ENCODE peak calls at places on chromosomes 13 and 19, in four cellular contexts. L is glutamatergic neuron, Q is GM18507, W is ovary. V is an unnamed sample.

GRCh38 chr13:106523566-106523965 is 11.9 kb downstream of the EFNB2 start:
- DNase-seq in W (no peak), Q (no peak), L (no peak), V (no peak)

GRCh38 chr13:97921146-97921776 is 32.2 kb upstream of the IPO5 start:
- DNase-seq in Q (no peak), L (no peak), W (no peak), V (no peak)

GRCh38 chr13:111537843-111538499 is 217.5 kb downstream of the TEX29 start:
- DNase-seq in L (no peak), Q (no peak), W (no peak), V (no peak)

GRCh38 chr19:46009530-46010510 is 13.0 kb downstream of the PGLYRP1 start:
- DNase-seq in Q (no peak), L (peak), W (peak), V (no peak)

GRCh38 chr13:46352810-46353209 is 34.2 kb downstream of the RUBCNL start:
- DNase-seq in Q (no peak), W (no peak), L (no peak), V (no peak)

GRCh38 chr13:108595416-108596257 is 33.8 kb upstream of the MYO16 start:
- DNase-seq in Q (no peak), L (no peak), W (no peak), V (no peak)

GRCh38 chr19:41945135-41945766 is 13.9 kb downstream of the RABAC1 start:
- DNase-seq in W (no peak), Q (peak), L (no peak), V (peak)

GRCh38 chr19:5354403-5354802 is 13.8 kb upstream of the PTPRS start:
- DNase-seq in L (peak), Q (no peak), W (no peak), V (no peak)

GRCh38 chr13:68173111-68173510 is 943.0 kb upstream of the PCDH9 start:
- DNase-seq in Q (no peak), L (no peak), W (no peak), V (no peak)

GRCh38 chr19:4914736-4915501 is 5.6 kb downstream of the UHRF1 start:
- DNase-seq in W (no peak), Q (no peak), L (no peak), V (peak)

GRCh38 chr13:92590503-92590908 is 636.1 kb upstream of the GPC6 start:
- DNase-seq in W (no peak), Q (no peak), L (no peak), V (no peak)

GRCh38 chr13:42814868-42815267 is 33.5 kb downstream of the FAM216B start:
- DNase-seq in L (no peak), W (no peak), Q (no peak), V (no peak)

GRCh38 chr19:2337329-2337707 is 8.8 kb downstream of the SPPL2B start:
- DNase-seq in W (peak), L (peak), Q (no peak), V (no peak)

GRCh38 chr13:106381083-106381482 is 154.4 kb downstream of the EFNB2 start:
- DNase-seq in Q (no peak), L (no peak), W (no peak), V (no peak)

GRCh38 chr13:73556902-73557301 is 498.1 kb downstream of the KLF5 start:
- DNase-seq in W (no peak), Q (no peak), L (no peak), V (no peak)

GRCh38 chr19:35144600-35145436 is 1.8 kb downstream of the FXYD7 start:
- DNase-seq in L (peak), Q (no peak), W (no peak), V (no peak)

GRCh38 chr19:47778954-47779351 is 450 bp downstream of the SELENOW start:
- DNase-seq in Q (no peak), W (peak), L (no peak), V (no peak)

GRCh38 chr13:46555722-46556121 is 2.8 kb downstream of the LRCH1 start:
- DNase-seq in W (no peak), L (no peak), Q (no peak), V (no peak)

GRCh38 chr19:10043286-10043927 is 30.1 kb downstream of the RDH8 start:
- DNase-seq in L (no peak), W (no peak), Q (no peak), V (no peak)